ENCODE peak calls at places on chromosomes 5 and 9, in five cellular contexts. H, F, Q, U and B are unnamed samples.

GRCh38 chr5:171850354-171850947 is 64.8 kb downstream of the SMIM23 start:
- DNase-seq in F (no peak), Q (no peak), U (peak; percentile 23), H (no peak), B (no peak)

GRCh38 chr5:174386306-174386705 is 338.1 kb upstream of the MSX2 start:
- DNase-seq in H (no peak), F (no peak), U (no peak), Q (no peak), B (no peak)

GRCh38 chr5:110894805-110895204 is 156.0 kb downstream of the SLC25A46 start:
- DNase-seq in F (no peak), H (no peak), U (no peak), Q (no peak), B (no peak)

GRCh38 chr5:103669615-103670014 is 107.0 kb upstream of the NUDT12 start:
- DNase-seq in Q (no peak), H (no peak), U (no peak), F (no peak), B (no peak)

GRCh38 chr9:83304686-83305085 is 233.5 kb downstream of the FRMD3 start:
- DNase-seq in U (peak; percentile 63), Q (no peak), H (no peak), F (no peak), B (peak; percentile 86)

GRCh38 chr9:137666505-137666809 is 47.7 kb downstream of the EHMT1 start:
- DNase-seq in F (no peak), H (no peak), U (peak; percentile 20), Q (no peak), B (no peak)

GRCh38 chr5:169195601-169196000 is 105.3 kb downstream of the SLIT3 start:
- DNase-seq in H (no peak), Q (no peak), F (no peak), U (no peak), B (no peak)

GRCh38 chr9:123445116-123445515 is 89.1 kb downstream of the CRB2 start:
- DNase-seq in F (no peak), Q (no peak), U (no peak), H (no peak), B (no peak)

GRCh38 chr5:116442095-116442534 is 132.5 kb downstream of the SEMA6A start:
- DNase-seq in Q (no peak), F (no peak), H (no peak), U (peak; percentile 98), B (peak; percentile 10)

GRCh38 chr5:95801532-95801931 is 21.0 kb downstream of the GLRX start:
- DNase-seq in F (no peak), Q (no peak), U (no peak), H (no peak), B (no peak)

GRCh38 chr9:89655990-89656657 is 51.3 kb downstream of the GADD45G start:
- DNase-seq in Q (no peak), F (no peak), H (no peak), U (no peak), B (no peak)

GRCh38 chr9:35842020-35842745 is 13.2 kb downstream of the TMEM8B start:
- DNase-seq in H (no peak), Q (no peak), F (no peak), U (no peak), B (no peak)

GRCh38 chr9:130541533-130541932 is 37.8 kb upstream of the FUBP3 start:
- DNase-seq in F (no peak), Q (no peak), H (no peak), U (no peak), B (no peak)

GRCh38 chr9:82020341-82020740 is 31.8 kb downstream of the SPATA31D1 start:
- DNase-seq in Q (no peak), U (peak; percentile 63), H (no peak), F (no peak), B (no peak)